ENCODE peak calls at places on chromosomes 1 and 21, in four cellular contexts. Q, S, K and I are unnamed samples. For H3K4me1, the result is how much of the 10 kb centered on the place peaks cover.

GRCh38 chr1:151994956-151995355 is 1.3 kb upstream of the S100A10 start:
- DNase-seq in K (no peak), S (no peak), Q (no peak), I (no peak)

GRCh38 chr1:248856176-248856575 is 2.7 kb downstream of the ZNF692 start:
- DNase-seq in S (no peak), K (no peak), Q (no peak), I (no peak)

GRCh38 chr1:67970088-67970487 is 80.3 kb downstream of the DIRAS3 start:
- DNase-seq in K (no peak), Q (no peak), S (no peak), I (no peak)

GRCh38 chr1:47630346-47630745 is 192.5 kb downstream of the FOXD2 start:
- DNase-seq in Q (no peak), S (no peak), K (no peak), I (no peak)

GRCh38 chr1:204923209-204923608 is 52.5 kb downstream of the NFASC start:
- DNase-seq in Q (no peak), S (no peak), K (no peak), I (no peak)

GRCh38 chr1:160005070-160005469 is 26.7 kb downstream of the PIGM start:
- DNase-seq in Q (no peak), S (no peak), K (no peak), I (no peak)

GRCh38 chr1:179129702-179130473 is 48.0 kb downstream of the TOR3A start:
- DNase-seq in K (no peak), Q (no peak), S (peak), I (no peak)

GRCh38 chr1:159862557-159862956 is at the start of gene VSIG8:
- DNase-seq in Q (no peak), S (no peak), K (no peak), I (no peak)

GRCh38 chr1:151715726-151716404 is 738 bp downstream of the CELF3 start:
- DNase-seq in S (no peak), Q (peak), K (peak), I (peak)

GRCh38 chr1:148353461-148354283 is 129.4 kb downstream of the PPIAL4G start:
- DNase-seq in S (no peak), Q (peak), K (no peak), I (peak)

GRCh38 chr1:18100493-18101063 is 7.0 kb upstream of the IGSF21 start:
- DNase-seq in S (peak), Q (peak), K (peak), I (no peak)

GRCh38 chr1:206672011-206672688 is 12.6 kb upstream of the MAPKAPK2 start:
- DNase-seq in K (no peak), S (no peak), Q (no peak), I (no peak)

GRCh38 chr1:41950820-41951219 is 32.1 kb upstream of the HIVEP3 start:
- DNase-seq in S (peak), Q (no peak), K (no peak), I (no peak)

GRCh38 chr1:917466-918091 is 6.1 kb upstream of the SAMD11 start:
- DNase-seq in Q (no peak), K (no peak), S (no peak), I (no peak)

GRCh38 chr1:201224671-201225400 is 34.2 kb downstream of the IGFN1 start:
- DNase-seq in S (no peak), Q (no peak), K (peak), I (no peak)

GRCh38 chr1:20255666-20256065 is 35.0 kb upstream of the VWA5B1 start:
- DNase-seq in K (no peak), S (no peak), Q (no peak), I (no peak)

GRCh38 chr1:57325117-57325516 is 98.7 kb downstream of the DAB1 start:
- DNase-seq in Q (peak), S (no peak), K (no peak), I (no peak)

GRCh38 chr1:223747838-223748335 is 35.5 kb downstream of the CAPN2 start:
- DNase-seq in K (no peak), S (no peak), Q (no peak), I (no peak)

GRCh38 chr1:154466136-154466665 is 35.8 kb upstream of the TDRD10 start:
- DNase-seq in Q (no peak), S (no peak), K (no peak), I (no peak)

GRCh38 chr1:75707191-75707590 is 17.3 kb upstream of the ACADM start:
- DNase-seq in S (no peak), Q (peak), K (no peak), I (no peak)

GRCh38 chr1:54329337-54329954 is 76.7 kb downstream of the SSBP3 start:
- DNase-seq in K (no peak), Q (no peak), S (no peak), I (no peak)

GRCh38 chr1:74504125-74505065 is 8.0 kb downstream of the LRRC53 start:
- DNase-seq in S (peak), K (peak), Q (peak), I (peak)

GRCh38 chr1:54784066-54784465 is 17.1 kb downstream of the TTC22 start:
- DNase-seq in Q (no peak), S (no peak), K (no peak), I (no peak)

GRCh38 chr1:223189525-223189902 is 46.5 kb upstream of the TLR5 start:
- DNase-seq in S (no peak), K (no peak), Q (no peak), I (no peak)

GRCh38 chr1:152398812-152399698 is 15.0 kb downstream of the CRNN start:
- DNase-seq in Q (peak), K (no peak), S (no peak), I (peak)

GRCh38 chr1:199724049-199724448 is 303.5 kb upstream of the NR5A2 start:
- DNase-seq in Q (no peak), S (no peak), K (no peak), I (no peak)

GRCh38 chr1:92482665-92483441 is 3.9 kb downstream of the GFI1 start:
- DNase-seq in S (no peak), Q (no peak), K (peak), I (no peak)

GRCh38 chr21:31559368-31560119 is 99.9 kb upstream of the SOD1 start:
- DNase-seq in S (peak), K (peak), Q (no peak), I (peak)

GRCh38 chr1:34050711-34051485 is 114.1 kb downstream of the CSMD2 start:
- DNase-seq in S (no peak), Q (no peak), K (no peak), I (no peak)

GRCh38 chr21:30598802-30599201 is at the start of gene KRTAP6-2:
- DNase-seq in Q (no peak), S (no peak), K (no peak), I (no peak)

GRCh38 chr1:160046494-160047115 is 14.8 kb upstream of the PIGM start:
- DNase-seq in S (no peak), K (peak), Q (peak), I (no peak)

GRCh38 chr1:12460121-12460520 is 157.9 kb downstream of the DHRS3 start:
- DNase-seq in S (no peak), Q (no peak), K (no peak), I (no peak)

GRCh38 chr1:165851034-165851658 is 23.7 kb downstream of the UCK2 start:
- DNase-seq in Q (no peak), S (no peak), K (no peak), I (no peak)

GRCh38 chr1:165855010-165855838 is 27.8 kb downstream of the UCK2 start:
- DNase-seq in Q (no peak), K (no peak), S (no peak), I (no peak)

GRCh38 chr1:165854101-165854845 is 26.9 kb downstream of the UCK2 start:
- DNase-seq in Q (no peak), K (no peak), S (no peak), I (no peak)

GRCh38 chr1:165853528-165854075 is 26.2 kb downstream of the UCK2 start:
- DNase-seq in Q (no peak), K (no peak), S (no peak), I (no peak)

DNA sequence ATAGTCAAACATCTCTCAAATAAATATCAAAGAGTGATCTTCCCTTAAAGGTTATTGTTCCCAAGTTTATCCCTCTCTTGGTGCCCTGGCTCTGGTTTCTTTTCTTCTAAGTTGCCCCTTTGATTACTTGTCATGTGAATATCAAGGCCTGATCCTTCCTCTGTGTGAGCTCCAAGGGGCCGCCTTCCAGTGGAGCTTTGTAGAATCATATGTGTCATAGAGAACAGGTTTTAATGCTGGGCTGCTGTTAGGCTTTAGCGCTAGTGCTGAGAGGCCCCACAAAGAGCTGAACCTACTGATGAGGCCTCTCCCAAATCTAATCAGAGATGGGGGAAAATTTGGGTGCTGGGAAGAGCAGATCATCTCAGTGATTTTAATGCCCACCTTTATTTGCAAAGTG is 25.5 kb downstream of the UCK2 start:
- DNase-seq in K (no peak), S (no peak), Q (no peak), I (no peak)
- H3K4me1 ChIP-seq in K (under half), S (under half), Q (half or more), I (under half)

GRCh38 chr1:180974236-180974635 is 48.4 kb downstream of the STX6 start:
- DNase-seq in K (no peak), Q (no peak), S (no peak), I (no peak)
- TF ChIP-seq SUZ12 in K (no peak), Q (no peak), S (no peak), I (no peak)

DNA sequence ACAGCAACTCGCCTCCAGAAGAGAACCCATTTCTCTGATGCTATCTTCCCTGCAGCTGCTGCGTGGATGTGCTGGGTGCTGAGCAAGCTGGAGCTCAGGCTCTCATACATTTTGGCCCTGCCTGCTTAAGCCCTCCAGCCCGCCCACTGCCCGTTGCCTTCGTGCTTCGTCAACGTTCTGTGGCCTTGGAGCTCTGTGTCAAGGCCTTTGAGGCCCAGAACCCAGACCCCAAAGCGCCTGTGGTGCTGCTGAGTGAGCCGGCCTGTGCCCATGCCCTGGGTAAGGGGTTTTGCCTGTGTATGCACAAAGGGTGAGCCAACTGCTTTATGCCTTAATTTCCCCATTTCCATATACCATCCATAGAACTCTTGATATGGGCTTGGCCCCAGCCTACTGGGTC is 1.1 kb downstream of the DPH2 start:
- DNase-seq in Q (no peak), K (no peak), S (no peak), I (no peak)
- H3K9ac ChIP-seq in Q (peak), K (no peak), S (peak), I (peak)

GRCh38 chr21:37462087-37462861 is 95.7 kb downstream of the DYRK1A start:
- DNase-seq in S (no peak), Q (peak), K (no peak), I (peak)

GRCh38 chr21:37458669-37459276 is 92.2 kb downstream of the DYRK1A start:
- DNase-seq in K (no peak), Q (no peak), S (no peak), I (no peak)

GRCh38 chr21:37460196-37460595 is 93.6 kb downstream of the DYRK1A start:
- DNase-seq in Q (no peak), S (no peak), K (no peak), I (peak)

GRCh38 chr21:37461494-37461893 is 94.9 kb downstream of the DYRK1A start:
- DNase-seq in K (no peak), Q (no peak), S (peak), I (no peak)

GRCh38 chr21:37459575-37459974 is 93.0 kb downstream of the DYRK1A start:
- DNase-seq in Q (no peak), S (no peak), K (no peak), I (no peak)
- H3K4me1 ChIP-seq in Q (half or more), S (under half), K (under half), I (under half)

DNA sequence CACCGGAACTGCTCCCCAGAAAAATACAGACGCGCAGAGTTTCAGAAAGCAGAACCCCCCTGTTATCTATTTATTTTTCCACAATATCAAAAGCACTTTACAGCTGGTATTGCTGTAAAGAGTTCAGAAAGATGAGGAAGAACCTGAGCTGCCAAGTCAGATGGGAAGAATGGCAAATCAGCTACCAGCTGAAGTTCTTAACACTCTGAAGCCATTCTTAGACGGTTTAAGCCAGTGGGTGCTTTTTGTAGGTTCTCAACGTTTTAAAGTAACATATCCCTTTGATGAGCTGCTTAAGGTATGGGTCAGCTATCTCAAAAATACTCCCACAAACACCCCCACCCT is 703 bp upstream of the AKIRIN1 start:
- DNase-seq in S (no peak), Q (no peak), K (no peak), I (no peak)
- TF ChIP-seq SUZ12 in S (no peak), Q (no peak), K (no peak), I (no peak)

GRCh38 chr1:168082008-168082876 is 54.5 kb downstream of the GPR161 start:
- DNase-seq in S (peak), Q (peak), K (peak), I (peak)
- H3K9ac ChIP-seq in S (no peak), Q (no peak), K (no peak), I (no peak)

GRCh38 chr1:155645024-155645423 is 35.0 kb downstream of the MSTO1 start:
- DNase-seq in K (no peak), S (no peak), Q (no peak), I (no peak)
- H3K4me1 ChIP-seq in K (under half), S (under half), Q (half or more), I (under half)

GRCh38 chr1:22179197-22179803 is 36.4 kb upstream of the WNT4 start:
- DNase-seq in K (no peak), Q (no peak), S (no peak), I (no peak)

GRCh38 chr1:22177354-22178003 is 34.6 kb upstream of the WNT4 start:
- DNase-seq in K (no peak), Q (no peak), S (peak), I (no peak)

GRCh38 chr1:22174446-22174845 is 31.5 kb upstream of the WNT4 start:
- DNase-seq in K (no peak), Q (no peak), S (no peak), I (no peak)

GRCh38 chr1:22171951-22172715 is 29.2 kb upstream of the WNT4 start:
- DNase-seq in S (no peak), Q (no peak), K (peak), I (no peak)

DNA sequence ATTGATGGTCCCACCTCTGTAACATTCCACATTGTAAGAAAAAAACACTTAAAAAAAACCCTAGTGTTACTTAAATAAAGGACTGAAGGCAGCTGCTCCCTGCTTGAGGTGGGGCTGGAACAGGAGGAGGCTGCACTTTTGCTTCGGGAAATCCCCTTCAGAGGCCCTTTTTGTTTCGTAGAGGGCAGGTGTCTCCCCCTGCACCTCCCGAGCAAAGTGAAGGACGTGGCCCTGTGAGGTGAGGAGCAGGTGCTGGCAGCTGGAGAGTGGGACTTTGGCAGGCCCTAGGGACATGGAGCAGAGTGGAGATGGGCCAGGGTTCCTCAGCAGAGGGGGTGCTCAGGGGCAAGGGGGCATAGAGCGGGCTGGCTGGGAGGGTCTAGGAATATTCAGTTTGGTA is 33.4 kb upstream of the WNT4 start:
- DNase-seq in S (no peak), K (no peak), Q (no peak), I (no peak)
- TF ChIP-seq SUZ12 in S (no peak), K (no peak), Q (no peak), I (no peak)